ENCODE peak calls at places on chromosomes 5 and 9, in eight cellular contexts. M is epithelial cell of esophagus, U is mucosa of descending colon, R is MCF 10A, X is left lung, C is choroid plexus epithelial cell, L is dorsolateral prefrontal cortex, K is endothelial cell. P is an unnamed sample.

GRCh38 chr9:15416880-15417279 is 5.8 kb upstream of the SNAPC3 start:
- DNase-seq in M (peak), U (no peak), R (peak), X (peak), C (peak), L (no peak), K (peak), P (peak)

GRCh38 chr5:131536211-131536826 is 98.7 kb downstream of the RAPGEF6 start:
- DNase-seq in M (no peak), U (no peak), R (peak), X (no peak), C (peak), L (no peak), K (no peak), P (no peak)

GRCh38 chr9:136848393-136849037 is 694 bp upstream of the PHPT1 start:
- DNase-seq in M (peak), U (peak), R (peak), X (no peak), C (peak), L (no peak), K (peak), P (peak)

GRCh38 chr5:148482697-148483462 is 99.1 kb downstream of the FBXO38 start:
- DNase-seq in M (peak), U (peak), R (peak), X (peak), C (peak), L (peak), K (peak), P (peak)

GRCh38 chr9:21710792-21711191 is 91.6 kb upstream of the MTAP start:
- DNase-seq in M (peak), U (no peak), R (no peak), X (no peak), C (peak), L (no peak), K (no peak), P (peak)

GRCh38 chr9:132572921-132573320 is 9.5 kb upstream of the BARHL1 start:
- DNase-seq in M (no peak), U (peak), R (peak), X (no peak), C (no peak), L (no peak), K (no peak), P (peak)

GRCh38 chr5:90168399-90168798 is 241.2 kb downstream of the CETN3 start:
- DNase-seq in M (no peak), U (no peak), R (no peak), X (no peak), C (no peak), L (no peak), K (no peak), P (no peak)

GRCh38 chr9:72592501-72593403 is 71.3 kb downstream of the TMC1 start:
- DNase-seq in M (peak), U (no peak), R (peak), X (no peak), C (peak), L (no peak), K (peak), P (peak)

GRCh38 chr9:125462766-125463384 is 201.2 kb downstream of the GAPVD1 start:
- DNase-seq in M (no peak), U (no peak), R (no peak), X (no peak), C (no peak), L (no peak), K (no peak), P (no peak)

GRCh38 chr5:126139773-126140172 is 283.4 kb upstream of the GRAMD2B start:
- DNase-seq in M (peak), U (no peak), R (peak), X (no peak), C (peak), L (no peak), K (no peak), P (peak)

GRCh38 chr5:96022971-96023370 is 61.3 kb upstream of the ELL2 start:
- DNase-seq in M (no peak), U (no peak), R (no peak), X (no peak), C (no peak), L (no peak), K (no peak), P (no peak)

GRCh38 chr9:77019010-77019809 is at the start of gene FOXB2:
- DNase-seq in M (no peak), U (no peak), R (no peak), X (peak), C (no peak), L (no peak), K (peak), P (no peak)

GRCh38 chr9:133088146-133088750 is 26.5 kb downstream of the CEL start:
- DNase-seq in M (no peak), U (no peak), R (no peak), X (peak), C (no peak), L (no peak), K (no peak), P (no peak)

GRCh38 chr5:35294976-35295375 is 64.7 kb upstream of the PRLR start:
- DNase-seq in M (no peak), U (no peak), R (no peak), X (no peak), C (peak), L (no peak), K (no peak), P (no peak)

GRCh38 chr5:10863763-10864383 is 102.8 kb upstream of the DAP start:
- DNase-seq in M (peak), U (peak), R (peak), X (no peak), C (peak), L (peak), K (peak), P (peak)

GRCh38 chr5:122091942-122092600 is 14.0 kb upstream of the LOX start:
- DNase-seq in M (peak), U (no peak), R (peak), X (no peak), C (peak), L (no peak), K (no peak), P (peak)

GRCh38 chr9:97418894-97419293 is 7.0 kb downstream of the TDRD7 start:
- DNase-seq in M (no peak), U (no peak), R (no peak), X (no peak), C (no peak), L (no peak), K (no peak), P (no peak)

GRCh38 chr9:111662851-111663823 is 1.7 kb downstream of the GNG10 start:
- DNase-seq in M (peak), U (no peak), R (peak), X (no peak), C (no peak), L (no peak), K (no peak), P (peak)

GRCh38 chr5:29367176-29367833 is 1826.2 kb upstream of the CDH6 start:
- DNase-seq in M (peak), U (no peak), R (peak), X (no peak), C (no peak), L (no peak), K (no peak), P (no peak)
- TF ChIP-seq CTCF in M (no peak), U (no peak), R (peak), X (no peak), C (no peak), L (peak), K (no peak), P (no peak)

GRCh38 chr5:171806976-171807823 is 21.6 kb downstream of the SMIM23 start:
- DNase-seq in M (peak), U (no peak), R (no peak), X (no peak), C (peak), L (no peak), K (no peak), P (peak)
- TF ChIP-seq CTCF in M (no peak), U (no peak), R (no peak), X (no peak), C (no peak), L (no peak), K (no peak), P (no peak)

GRCh38 chr9:4225291-4226119 is 74.4 kb downstream of the GLIS3 start:
- DNase-seq in M (peak), U (no peak), R (peak), X (no peak), C (peak), L (no peak), K (no peak), P (peak)
- TF ChIP-seq CTCF in M (peak), U (no peak), R (peak), X (no peak), C (peak), L (no peak), K (no peak), P (peak)

GRCh38 chr5:167049771-167050567 is 1241.5 kb upstream of the WWC1 start:
- DNase-seq in M (no peak), U (no peak), R (peak), X (no peak), C (no peak), L (no peak), K (no peak), P (no peak)

GRCh38 chr5:167049043-167049663 is 1242.3 kb upstream of the WWC1 start:
- DNase-seq in M (peak), U (no peak), R (peak), X (no peak), C (peak), L (no peak), K (peak), P (peak)

GRCh38 chr5:167051369-167051768 is 1240.1 kb upstream of the WWC1 start:
- DNase-seq in M (no peak), U (no peak), R (peak), X (no peak), C (no peak), L (no peak), K (no peak), P (no peak)

DNA sequence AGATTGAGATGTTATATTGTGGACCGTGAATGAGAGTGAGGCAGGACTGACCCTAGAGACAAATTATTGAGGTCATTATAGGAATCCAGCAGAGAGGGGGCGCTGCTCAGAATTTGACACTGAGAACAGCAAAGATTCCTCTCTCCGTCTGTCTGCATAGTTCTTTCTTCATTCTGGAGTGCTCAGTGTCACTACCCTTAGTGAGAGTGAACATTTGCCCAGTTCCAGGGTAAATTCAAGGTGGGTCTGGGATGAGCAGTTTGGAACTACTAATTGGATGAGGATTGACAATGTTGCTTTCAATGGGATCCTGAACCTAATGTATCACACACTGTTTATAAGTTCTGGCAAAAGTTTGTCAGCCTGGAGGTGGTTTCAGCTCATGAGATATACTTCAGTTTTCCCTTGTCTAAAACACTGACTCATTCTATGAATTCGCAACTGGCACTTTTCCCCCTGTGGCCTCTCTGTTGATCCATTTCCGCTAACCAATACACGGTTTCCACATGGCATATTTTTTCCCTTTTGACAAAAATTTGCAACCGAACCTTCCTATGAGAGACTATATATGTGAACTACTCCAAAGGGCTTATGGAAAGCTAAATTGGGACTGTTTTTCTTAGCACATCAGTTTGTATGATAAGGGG is 1240.8 kb upstream of the WWC1 start:
- DNase-seq in M (no peak), U (no peak), R (peak), X (no peak), C (peak), L (no peak), K (peak), P (no peak)
- TF ChIP-seq CTCF in M (no peak), U (no peak), R (peak), X (no peak), C (no peak), L (no peak), K (peak), P (no peak)

GRCh38 chr5:87899109-87900100 is 369.2 kb downstream of the TMEM161B start:
- DNase-seq in M (peak), U (no peak), R (peak), X (no peak), C (peak), L (peak), K (peak), P (no peak)
- TF ChIP-seq CTCF in M (no peak), U (no peak), R (no peak), X (no peak), C (no peak), L (peak), K (no peak), P (no peak)

GRCh38 chr9:109198736-109199384 is 31.8 kb upstream of the FRRS1L start:
- DNase-seq in M (no peak), U (no peak), R (peak), X (no peak), C (no peak), L (no peak), K (no peak), P (no peak)
- TF ChIP-seq CTCF in M (peak), U (no peak), R (no peak), X (no peak), C (peak), L (no peak), K (no peak), P (peak)

GRCh38 chr5:138438003-138438723 is 694 bp upstream of the REEP2 start:
- DNase-seq in M (peak), U (no peak), R (no peak), X (no peak), C (no peak), L (no peak), K (no peak), P (no peak)

GRCh38 chr5:138440226-138441073 is 1.6 kb downstream of the REEP2 start:
- DNase-seq in M (no peak), U (no peak), R (no peak), X (no peak), C (no peak), L (no peak), K (no peak), P (no peak)

GRCh38 chr5:138438724-138439536 is at the start of gene REEP2:
- DNase-seq in M (peak), U (peak), R (peak), X (peak), C (peak), L (peak), K (peak), P (peak)

GRCh38 chr5:138441221-138441620 is 2.4 kb downstream of the REEP2 start:
- DNase-seq in M (no peak), U (no peak), R (no peak), X (no peak), C (no peak), L (no peak), K (no peak), P (no peak)

DNA sequence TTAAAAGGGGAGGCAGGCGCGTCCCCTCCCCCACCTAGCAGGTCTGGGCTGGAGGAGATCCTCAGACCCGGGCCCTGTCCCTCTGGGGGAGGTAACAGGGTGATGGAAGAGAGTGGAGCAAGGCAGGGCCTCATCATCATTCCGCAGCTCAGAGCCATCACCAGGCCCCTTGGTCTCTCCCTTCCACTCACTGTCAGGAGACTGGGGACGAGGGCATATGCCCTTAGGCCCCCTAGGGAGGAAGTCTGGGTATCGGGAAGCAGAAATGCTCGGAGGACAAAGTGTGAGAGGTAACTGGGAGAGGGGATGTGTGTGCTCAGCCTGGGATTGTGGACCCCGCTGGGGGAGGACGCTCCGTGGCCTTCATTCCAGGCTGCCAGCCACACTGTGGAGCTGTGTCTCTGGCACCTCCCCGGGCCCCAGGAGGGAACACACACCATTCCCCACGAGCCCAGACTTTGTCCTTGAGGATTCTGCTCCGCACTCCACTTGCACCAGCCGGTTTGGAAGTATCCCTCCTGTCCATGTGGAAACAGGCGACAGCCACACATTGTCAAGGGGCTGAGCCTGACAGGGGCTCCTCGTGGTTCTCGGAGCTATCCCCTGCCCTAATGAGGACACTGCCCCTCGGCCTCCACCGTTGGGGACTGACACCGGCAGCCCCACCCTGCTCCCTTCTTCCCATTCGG is 824 bp downstream of the REEP2 start:
- DNase-seq in M (no peak), U (no peak), R (no peak), X (no peak), C (no peak), L (no peak), K (no peak), P (no peak)
- TF ChIP-seq CTCF in M (no peak), U (no peak), R (no peak), X (no peak), C (no peak), L (no peak), K (no peak), P (no peak)

DNA sequence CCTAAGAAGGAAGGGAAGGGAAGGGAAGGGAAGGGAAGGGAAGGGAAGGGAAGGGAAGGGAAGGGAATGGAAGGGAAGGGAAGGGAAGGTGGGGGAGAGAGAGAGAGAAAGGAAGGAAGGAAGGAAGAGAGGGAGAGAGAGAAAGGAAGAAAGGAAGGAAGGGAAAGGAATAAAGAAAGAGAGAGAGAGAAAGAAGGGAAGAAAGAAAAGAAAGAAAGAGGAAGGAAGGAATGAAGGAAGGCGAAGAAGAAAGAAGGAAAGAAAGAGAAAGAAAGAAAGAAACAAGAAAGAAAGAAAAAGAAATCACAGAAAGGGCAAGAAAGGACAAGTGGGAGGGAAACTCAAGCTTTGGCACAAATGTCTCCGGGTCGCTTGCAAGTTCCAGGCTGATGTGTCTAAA is 90.0 kb downstream of the LHX2 start:
- DNase-seq in M (no peak), U (no peak), R (no peak), X (no peak), C (no peak), L (no peak), K (no peak), P (no peak)
- TF ChIP-seq CTCF in M (no peak), U (no peak), R (no peak), X (no peak), C (no peak), L (no peak), K (no peak), P (no peak)

DNA sequence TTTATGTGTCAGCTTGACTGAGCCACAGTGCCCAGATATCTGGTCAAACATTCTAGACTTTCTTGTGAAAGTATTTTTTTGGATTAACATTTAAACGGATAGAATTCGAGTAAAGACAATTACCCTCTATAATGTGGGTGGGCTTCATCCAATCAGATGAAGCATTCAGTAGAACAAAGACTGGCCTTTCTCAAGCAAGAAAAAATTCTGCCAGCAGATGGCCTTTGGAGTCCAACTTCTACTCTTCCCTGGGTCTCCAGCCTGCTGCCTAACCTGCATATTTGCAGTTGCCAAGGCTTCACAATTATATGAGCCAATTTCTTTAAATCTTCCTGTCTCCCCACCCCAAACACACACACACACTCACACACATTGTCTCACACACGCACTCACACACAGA is 86.4 kb downstream of the MED10 start:
- DNase-seq in M (peak), U (no peak), R (peak), X (no peak), C (peak), L (no peak), K (peak), P (peak)
- TF ChIP-seq CTCF in M (peak), U (no peak), R (peak), X (no peak), C (peak), L (no peak), K (no peak), P (peak)

DNA sequence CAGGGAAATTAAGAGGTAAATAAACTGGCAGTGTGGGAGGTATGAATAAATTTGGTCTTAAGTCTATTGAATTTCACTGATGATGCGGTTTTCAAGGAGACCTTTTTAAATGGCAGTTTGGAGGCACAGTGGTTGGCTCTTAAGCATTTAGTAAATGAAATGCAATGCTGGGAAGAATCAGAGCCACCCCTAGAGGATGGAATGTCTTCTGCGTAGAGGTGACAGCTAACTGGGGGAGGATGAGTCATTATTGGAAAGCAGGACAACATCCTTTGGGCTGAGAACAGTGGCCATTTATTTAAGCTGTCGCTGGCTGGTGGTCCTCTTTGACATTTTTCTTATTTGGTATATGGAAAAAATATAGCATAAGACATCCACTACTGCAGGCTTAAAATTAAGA is 163.2 kb downstream of the SH3GL2 start:
- DNase-seq in M (peak), U (no peak), R (peak), X (no peak), C (no peak), L (no peak), K (no peak), P (no peak)
- TF ChIP-seq CTCF in M (no peak), U (no peak), R (no peak), X (no peak), C (no peak), L (no peak), K (peak), P (no peak)